ENCODE peak calls at places on chromosomes 5 and 9, in four cellular contexts. C, A, H and L are unnamed samples.
A peak's percentile ranks its signal among the peaks of the same experiment; 100 is the strongest.

GRCh38 chr5:35091734-35092133 is 44.0 kb upstream of the AGXT2 start:
- DNase-seq in A (no peak), H (no peak), C (no peak), L (no peak)

GRCh38 chr5:35822541-35822940 is 34.1 kb upstream of the IL7R start:
- DNase-seq in C (no peak), H (no peak), A (no peak), L (no peak)

GRCh38 chr5:147918899-147919298 is 12.6 kb upstream of the C5orf46 start:
- DNase-seq in H (no peak), C (no peak), A (no peak), L (no peak)

GRCh38 chr5:135214897-135215616 is 181.0 kb upstream of the PITX1 start:
- DNase-seq in A (no peak), H (peak; percentile 55), C (no peak), L (no peak)

GRCh38 chr9:4667681-4668080 is 1.4 kb upstream of the SPATA6L start:
- DNase-seq in H (no peak), A (no peak), C (no peak), L (no peak)

GRCh38 chr5:7186818-7187217 is 209.1 kb upstream of the ADCY2 start:
- DNase-seq in H (no peak), A (no peak), C (no peak), L (no peak)

GRCh38 chr9:37678789-37679273 is 28.1 kb downstream of the FRMPD1 start:
- DNase-seq in A (no peak), H (peak; percentile 17), C (peak; percentile 9), L (no peak)

GRCh38 chr5:137730331-137730730 is 5.6 kb downstream of the KLHL3 start:
- DNase-seq in C (peak; percentile 28), H (no peak), A (no peak), L (no peak)

GRCh38 chr5:171956314-171956713 is 50.1 kb downstream of the FBXW11 start:
- DNase-seq in A (no peak), C (no peak), H (no peak), L (no peak)

GRCh38 chr9:91771027-91771426 is 179.0 kb downstream of the ROR2 start:
- DNase-seq in A (no peak), H (peak; percentile 68), C (peak; percentile 92), L (peak; percentile 67)

GRCh38 chr9:97501177-97501971 is at the start of gene TMOD1:
- DNase-seq in H (peak; percentile 60), C (no peak), A (no peak), L (peak; percentile 55)
- TF ChIP-seq CTCF in H (peak; percentile 14), C (no peak), A (peak; percentile 17), L (no peak)

DNA sequence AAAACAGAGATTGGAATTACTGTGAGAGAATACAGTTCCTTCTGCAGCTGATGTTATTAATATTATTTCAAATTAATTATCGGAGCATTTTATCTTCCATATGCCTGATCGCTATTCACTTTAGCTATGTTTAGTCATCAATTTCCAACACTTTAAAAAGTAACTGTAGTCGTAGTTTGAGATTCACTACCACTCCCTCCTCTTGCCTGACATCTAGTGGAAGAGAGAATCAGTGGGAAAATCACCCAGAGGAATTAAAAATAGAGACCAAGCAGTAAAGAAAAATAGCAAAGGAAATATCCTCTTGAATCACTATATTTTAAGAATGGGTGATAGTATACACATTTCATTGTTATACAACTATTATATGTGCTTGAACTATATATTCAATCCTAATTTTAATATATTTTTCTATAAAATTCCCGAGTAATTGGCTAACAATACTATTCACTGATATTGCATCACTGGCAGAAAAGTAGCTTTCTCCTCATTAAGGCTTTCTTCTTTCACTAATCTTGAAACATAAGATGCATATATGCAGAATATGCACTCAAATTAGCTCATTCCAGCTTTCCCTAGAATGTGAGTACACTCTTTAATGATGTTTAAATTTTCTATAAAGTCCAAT is 708.7 kb downstream of the CDH9 start:
- DNase-seq in H (peak; percentile 59), C (no peak), A (no peak), L (no peak)
- TF ChIP-seq CTCF in H (peak; percentile 51), C (no peak), A (peak; percentile 9), L (peak; percentile 35)

GRCh38 chr5:6142353-6142752 is 236.0 kb downstream of the MED10 start:
- DNase-seq in C (no peak), H (no peak), A (no peak), L (no peak)

GRCh38 chr5:6145616-6146237 is 232.6 kb downstream of the MED10 start:
- DNase-seq in A (no peak), C (no peak), H (no peak), L (no peak)

GRCh38 chr5:6146264-6146663 is 232.1 kb downstream of the MED10 start:
- DNase-seq in A (no peak), C (no peak), H (no peak), L (no peak)

GRCh38 chr5:6143523-6143922 is 234.8 kb downstream of the MED10 start:
- DNase-seq in A (no peak), C (no peak), H (no peak), L (no peak)
- TF ChIP-seq CTCF in A (no peak), C (no peak), H (no peak), L (no peak)

DNA sequence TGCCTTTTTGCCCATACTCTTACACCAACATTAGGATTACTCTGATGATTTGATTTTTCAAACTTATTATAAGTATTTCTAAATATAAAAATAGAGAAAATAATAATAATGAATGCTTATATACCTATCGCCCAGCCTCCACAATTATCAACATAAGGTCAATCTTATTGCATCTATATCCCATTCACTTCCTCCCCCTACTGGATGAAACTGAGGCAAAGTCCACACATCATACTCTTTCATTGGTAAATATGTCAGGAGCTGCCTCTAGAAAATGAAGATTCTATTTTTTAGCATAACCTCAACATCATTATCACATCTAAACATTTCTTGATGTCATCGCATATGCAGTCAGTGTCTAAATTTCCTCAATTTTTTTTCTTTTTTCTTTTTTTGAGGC is 44.3 kb downstream of the SH3RF2 start:
- DNase-seq in C (no peak), H (peak; percentile 49), A (no peak), L (no peak)
- TF ChIP-seq CTCF in C (peak; percentile 24), H (peak; percentile 28), A (no peak), L (peak; percentile 14)

DNA sequence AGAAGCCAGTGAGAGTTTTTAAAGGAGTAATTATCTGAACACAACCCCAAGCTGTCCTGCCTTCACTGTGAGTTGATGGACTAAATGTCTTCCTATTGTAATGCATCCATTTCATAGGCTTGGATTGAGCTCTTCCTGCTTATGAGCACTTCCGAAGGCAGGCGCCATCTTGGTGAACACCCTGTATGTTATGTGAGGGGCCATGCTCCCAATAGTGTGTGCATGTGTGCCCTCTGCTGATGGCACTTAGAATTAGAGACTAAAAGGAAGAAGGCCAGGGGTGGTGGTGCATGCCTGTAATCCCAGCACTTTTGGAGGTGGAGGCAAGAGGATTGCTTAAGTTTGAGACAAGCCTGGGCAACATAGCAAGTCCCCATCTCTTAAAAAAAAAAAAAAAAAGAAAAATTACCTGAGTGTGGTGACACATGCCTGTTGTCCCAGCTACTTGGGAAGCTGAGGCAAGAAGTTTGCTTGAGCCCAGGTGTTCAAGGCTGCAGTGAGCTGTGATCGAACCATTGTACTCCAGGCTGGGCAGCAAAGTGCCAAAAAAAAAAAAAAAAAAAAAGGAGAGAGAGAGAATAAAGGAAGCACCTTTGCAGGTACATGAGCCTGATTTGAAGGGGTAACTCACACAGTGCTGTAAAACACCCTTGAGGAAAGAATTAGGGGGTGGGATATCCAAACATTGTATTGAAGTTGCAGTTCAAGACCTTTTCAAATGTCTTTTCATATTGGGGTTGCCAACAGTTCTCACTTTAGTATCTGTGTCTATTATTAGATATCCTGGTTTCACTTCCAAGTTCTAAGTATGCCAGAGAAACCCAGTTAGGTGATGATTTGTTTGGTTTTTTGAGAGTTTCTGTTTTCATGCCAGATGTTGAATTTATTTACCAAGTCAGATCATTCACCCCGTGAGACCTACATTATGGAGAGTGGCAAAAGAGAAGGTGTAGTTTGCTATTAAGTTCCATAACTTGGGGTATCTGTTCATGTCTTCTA is 64.8 kb downstream of the C9orf152 start:
- DNase-seq in A (no peak), C (no peak), H (peak; percentile 58), L (no peak)
- TF ChIP-seq CTCF in A (peak; percentile 33), C (peak; percentile 22), H (no peak), L (no peak)

GRCh38 chr9:16197578-16198370 is 644.9 kb downstream of the CCDC171 start:
- DNase-seq in H (no peak), C (peak; percentile 25), A (no peak), L (no peak)

GRCh38 chr9:16192403-16193017 is 639.7 kb downstream of the CCDC171 start:
- DNase-seq in C (peak; percentile 49), H (peak; percentile 10), A (no peak), L (no peak)

GRCh38 chr9:16191237-16191636 is 638.4 kb downstream of the CCDC171 start:
- DNase-seq in H (no peak), C (peak; percentile 18), A (no peak), L (no peak)

GRCh38 chr9:16196206-16196605 is 643.4 kb downstream of the CCDC171 start:
- DNase-seq in C (no peak), H (no peak), A (no peak), L (no peak)

GRCh38 chr9:16191691-16192402 is 639.0 kb downstream of the CCDC171 start:
- DNase-seq in H (peak; percentile 74), C (peak; percentile 94), A (no peak), L (peak; percentile 93)
- TF ChIP-seq CTCF in H (peak; percentile 60), C (peak; percentile 91), A (peak; percentile 84), L (peak; percentile 89)

DNA sequence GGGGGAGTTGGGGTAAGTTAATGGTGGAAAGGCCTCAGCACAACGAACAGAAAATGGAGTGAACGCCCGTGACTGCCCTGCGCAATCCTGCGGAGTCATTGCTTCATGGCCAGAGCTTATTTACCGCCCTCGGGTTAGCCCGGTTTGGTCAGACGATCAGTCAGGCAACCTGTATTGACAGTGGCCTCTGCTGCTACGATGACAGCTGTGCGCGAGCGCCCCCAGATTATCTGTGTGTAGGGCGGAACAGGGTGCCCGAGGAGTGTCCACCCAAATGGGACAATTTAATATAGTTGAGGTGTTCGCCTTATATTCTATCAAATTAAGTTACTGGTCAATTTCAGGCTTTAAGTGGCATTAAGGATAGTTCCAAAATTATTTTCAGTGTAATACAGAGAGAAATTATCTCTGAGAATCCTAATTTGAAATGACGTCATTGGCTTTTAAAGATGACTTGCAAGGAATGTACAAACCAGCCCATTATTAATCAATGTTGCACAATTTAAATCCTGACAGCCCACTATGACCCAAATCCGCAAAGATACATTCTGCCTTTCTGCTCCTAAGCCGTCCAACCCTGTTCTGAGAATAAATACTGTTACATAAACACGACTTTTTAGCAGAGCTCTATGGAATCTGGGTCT is 879 bp upstream of the UBQLN1 start:
- DNase-seq in C (peak; percentile 45), H (peak; percentile 64), A (no peak), L (peak; percentile 70)
- TF ChIP-seq CTCF in C (peak; percentile 23), H (no peak), A (peak; percentile 32), L (no peak)

DNA sequence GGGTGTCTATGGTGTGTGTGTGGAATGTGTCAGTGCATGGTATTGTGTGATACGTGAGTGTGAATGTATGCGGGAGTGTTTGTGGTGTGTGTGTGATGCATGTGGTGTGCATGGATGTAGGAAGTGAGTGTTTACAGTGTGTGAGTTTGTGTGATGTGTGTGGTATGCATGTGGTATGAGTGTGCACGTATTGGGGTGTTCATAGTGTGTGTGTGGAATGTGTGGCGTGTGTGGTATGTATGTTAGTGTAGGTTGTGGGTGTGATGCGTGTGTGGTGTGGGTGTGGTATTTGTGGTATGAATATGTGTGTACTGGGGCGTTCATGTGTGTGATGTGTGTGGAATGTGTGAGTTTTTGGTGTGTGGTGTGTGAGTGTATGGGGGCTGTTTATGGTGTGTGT is 40.1 kb upstream of the BICD2 start:
- DNase-seq in H (no peak), C (no peak), A (no peak), L (no peak)
- TF ChIP-seq CTCF in H (no peak), C (no peak), A (no peak), L (no peak)

GRCh38 chr9:34337404-34337803 is 8.0 kb downstream of the NUDT2 start:
- DNase-seq in H (no peak), A (no peak), C (no peak), L (no peak)
- TF ChIP-seq CTCF in H (peak; percentile 4), A (no peak), C (peak; percentile 22), L (no peak)